ENCODE peak calls at places on chromosomes 6 and 20, in seven cellular contexts. K is activated CD4-positive, alpha-beta T cell treated with anti-CD3 and anti-CD28 coated beads for 24 hours; B is non-pigmented ciliary epithelial cell; M is Right ventricle myocardium inferior; X is putamen; W is right atrium auricular region; Z is activated CD8-positive, alpha-beta memory T cell treated with anti-CD3 and anti-CD28 coated beads, Interleukin-2, amount 50 U/mL, for 4 hours. O is an unnamed sample.

GRCh38 chr6:163620670-163621330 is 206.3 kb downstream of the QKI start:
- DNase-seq in B (no peak), Z (no peak), K (no peak), X (no peak), W (no peak), M (no peak), O (no peak)

GRCh38 chr6:95318137-95318536 is 259.2 kb upstream of the MANEA start:
- DNase-seq in M (no peak), X (no peak), W (no peak), K (no peak), Z (no peak), B (no peak), O (no peak)

GRCh38 chr20:54347216-54347833 is 128.1 kb upstream of the DOK5 start:
- DNase-seq in W (no peak), X (no peak), M (no peak), K (no peak), B (no peak), Z (no peak), O (no peak)

GRCh38 chr20:43941476-43942212 is 27.0 kb downstream of the TOX2 start:
- DNase-seq in K (no peak), Z (no peak), X (no peak), B (no peak), W (no peak), M (no peak), O (no peak)

GRCh38 chr20:63626424-63627128 is at the start of gene GMEB2:
- DNase-seq in M (peak; percentile 90), B (no peak), Z (peak; percentile 74), K (peak; percentile 57), W (no peak), X (peak; percentile 86), O (peak; percentile 75)

GRCh38 chr6:7469696-7470095 is 71.8 kb upstream of the DSP start:
- DNase-seq in X (no peak), Z (no peak), B (no peak), M (no peak), W (no peak), K (no peak), O (no peak)

GRCh38 chr6:98847767-98848538 is 13.6 kb downstream of the POU3F2 start:
- DNase-seq in W (no peak), Z (no peak), X (no peak), K (no peak), M (peak; percentile 64), B (no peak), O (no peak)

GRCh38 chr6:147972436-147972835 is 370.2 kb upstream of the SASH1 start:
- DNase-seq in Z (no peak), B (no peak), X (no peak), K (no peak), M (no peak), W (no peak), O (no peak)

GRCh38 chr6:29079203-29079602 is 7.9 kb downstream of the OR2B3 start:
- DNase-seq in W (no peak), K (no peak), M (no peak), B (no peak), Z (no peak), X (no peak), O (no peak)

GRCh38 chr6:53773044-53773696 is 21.6 kb upstream of the LRRC1 start:
- DNase-seq in Z (no peak), K (no peak), X (no peak), M (no peak), W (no peak), B (no peak), O (no peak)

GRCh38 chr6:121055572-121056163 is 278.6 kb downstream of the TBC1D32 start:
- DNase-seq in B (peak; percentile 6), W (no peak), Z (no peak), K (no peak), M (no peak), X (peak; percentile 2), O (no peak)

GRCh38 chr6:49892280-49892679 is 25.9 kb upstream of the CRISP1 start:
- DNase-seq in W (no peak), B (no peak), X (no peak), K (no peak), Z (no peak), M (no peak), O (no peak)

GRCh38 chr6:32074996-32075532 is 34.1 kb downstream of the TNXB start:
- DNase-seq in Z (no peak), W (no peak), X (no peak), K (no peak), M (no peak), B (no peak), O (no peak)

GRCh38 chr6:33877982-33878381 is 74.2 kb upstream of the MLN start:
- DNase-seq in K (no peak), B (no peak), M (no peak), Z (no peak), W (no peak), X (no peak), O (no peak)

GRCh38 chr6:155505560-155505959 is 49.9 kb upstream of the NOX3 start:
- DNase-seq in M (no peak), Z (no peak), X (no peak), B (no peak), K (no peak), W (no peak), O (no peak)

GRCh38 chr6:52012582-52012981 is 74.8 kb downstream of the PKHD1 start:
- DNase-seq in B (no peak), K (no peak), M (no peak), X (no peak), W (no peak), Z (no peak), O (no peak)

GRCh38 chr6:167079853-167080297 is 43.0 kb upstream of the CCR6 start:
- DNase-seq in B (no peak), M (no peak), X (peak; percentile 9), Z (no peak), W (no peak), K (peak; percentile 52), O (no peak)

O was measured in GM18507.